ENCODE peak calls at places on chromosomes 7 and 10, in four cellular contexts. K, P, T and O are unnamed samples.

GRCh38 chr7:28627263-28627653 is 214.9 kb downstream of the CREB5 start:
- DNase-seq in K (no peak), P (no peak), T (no peak), O (no peak)

GRCh38 chr7:38105874-38106483 is 72.1 kb upstream of the STARD3NL start:
- DNase-seq in K (peak), P (peak), T (peak), O (peak)

GRCh38 chr7:150901160-150902035 is 49.1 kb downstream of the AOC1 start:
- DNase-seq in P (no peak), T (no peak), K (no peak), O (no peak)

GRCh38 chr10:113034008-113034407 is 84.0 kb downstream of the TCF7L2 start:
- DNase-seq in T (no peak), K (no peak), P (no peak), O (no peak)

GRCh38 chr7:29478218-29478617 is 85.4 kb upstream of the PRR15 start:
- DNase-seq in T (no peak), P (no peak), K (no peak), O (no peak)

GRCh38 chr7:54932818-54933543 is 85.8 kb upstream of the EGFR start:
- DNase-seq in P (peak), K (peak), T (peak), O (peak)

GRCh38 chr7:30470163-30470770 is 8.3 kb downstream of the NOD1 start:
- DNase-seq in P (no peak), K (peak), T (peak), O (no peak)

GRCh38 chr10:44125879-44126675 is 258.8 kb downstream of the CXCL12 start:
- DNase-seq in T (no peak), P (no peak), K (peak), O (peak)

GRCh38 chr7:143975617-143976016 is 21.0 kb downstream of the OR2F1 start:
- DNase-seq in K (peak), P (peak), T (no peak), O (peak)

GRCh38 chr10:72796042-72796441 is 97.5 kb upstream of the OIT3 start:
- DNase-seq in K (peak), T (no peak), P (no peak), O (no peak)

GRCh38 chr7:81616951-81617350 is 152.9 kb downstream of the HGF start:
- DNase-seq in P (peak), T (no peak), K (peak), O (peak)

GRCh38 chr7:64947252-64948000 is 43.4 kb downstream of the ZNF117 start:
- DNase-seq in P (no peak), K (no peak), T (peak), O (no peak)

GRCh38 chr7:64951250-64951848 is 39.5 kb downstream of the ZNF117 start:
- DNase-seq in T (no peak), K (peak), P (peak), O (peak)

GRCh38 chr7:64945776-64946175 is 42.7 kb downstream of the ZNF273 start:
- DNase-seq in P (no peak), K (no peak), T (no peak), O (no peak)

GRCh38 chr7:64945481-64945756 is 42.3 kb downstream of the ZNF273 start:
- DNase-seq in T (no peak), K (no peak), P (no peak), O (no peak)

DNA sequence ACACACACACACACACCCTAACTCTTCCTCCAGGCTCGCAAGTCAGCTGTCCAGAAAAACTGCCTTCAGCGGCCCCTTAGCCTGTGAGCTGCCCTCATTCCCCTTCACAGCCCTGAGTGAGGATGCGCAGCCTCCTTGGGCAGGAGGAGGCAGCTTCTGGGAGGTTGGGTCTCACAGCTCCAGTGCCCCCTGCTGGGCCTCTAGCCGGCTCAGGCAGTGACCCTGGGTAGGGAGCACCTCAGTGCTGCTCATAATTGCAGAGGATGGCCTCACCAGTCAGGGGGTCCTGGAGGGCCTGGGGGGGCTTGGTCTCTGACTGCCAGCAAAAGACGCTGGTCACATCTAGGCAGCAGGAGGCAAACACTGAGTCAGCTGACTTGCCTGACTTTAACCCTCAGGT is 43.7 kb downstream of the ZNF273 start:
- DNase-seq in K (peak), T (peak), P (no peak), O (no peak)
- TF ChIP-seq CTCF in K (peak), T (peak), P (no peak), O (peak)

GRCh38 chr7:111329367-111330234 is 232.7 kb downstream of the IMMP2L start:
- DNase-seq in P (no peak), T (no peak), K (peak), O (peak)
- TF ChIP-seq CTCF in P (peak), T (no peak), K (peak), O (peak)

GRCh38 chr7:129292861-129293260 is 68.0 kb downstream of the AHCYL2 start:
- DNase-seq in T (no peak), K (no peak), P (no peak), O (no peak)

GRCh38 chr7:129295015-129295423 is 70.2 kb downstream of the AHCYL2 start:
- DNase-seq in P (no peak), T (no peak), K (peak), O (peak)

GRCh38 chr7:129299889-129300288 is 75.1 kb downstream of the AHCYL2 start:
- DNase-seq in P (no peak), T (no peak), K (no peak), O (no peak)

DNA sequence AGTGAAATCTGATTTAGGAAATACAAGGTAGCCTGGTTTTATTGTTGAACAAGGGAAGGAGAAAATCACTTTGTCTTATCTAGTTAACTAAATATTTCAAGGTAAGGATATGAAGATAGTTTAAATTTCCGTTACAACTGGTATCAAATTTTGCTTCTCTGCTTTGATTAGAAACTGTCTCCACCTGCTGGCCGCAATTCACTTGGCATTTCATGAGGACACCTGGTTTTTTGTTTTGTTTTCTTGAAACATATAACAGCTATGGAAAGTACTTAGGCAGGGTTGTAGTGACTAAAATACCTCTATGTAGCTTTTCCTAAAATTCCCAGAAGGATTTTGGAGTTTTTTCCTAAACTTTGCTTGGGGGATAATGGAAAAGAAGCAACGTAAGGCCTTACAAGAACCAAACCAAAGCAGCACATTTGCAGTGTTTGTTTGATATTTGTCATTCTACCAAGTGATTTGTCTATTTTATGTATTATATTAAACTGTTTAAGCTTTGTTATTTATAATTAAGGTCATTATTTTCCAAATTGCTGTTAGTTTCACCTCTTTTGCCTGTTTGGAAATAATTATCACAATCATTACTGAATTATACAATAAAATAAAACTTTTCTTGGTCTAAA is 73.6 kb downstream of the AHCYL2 start:
- DNase-seq in K (peak), T (peak), P (peak), O (peak)
- TF ChIP-seq CTCF in K (peak), T (peak), P (peak), O (peak)

DNA sequence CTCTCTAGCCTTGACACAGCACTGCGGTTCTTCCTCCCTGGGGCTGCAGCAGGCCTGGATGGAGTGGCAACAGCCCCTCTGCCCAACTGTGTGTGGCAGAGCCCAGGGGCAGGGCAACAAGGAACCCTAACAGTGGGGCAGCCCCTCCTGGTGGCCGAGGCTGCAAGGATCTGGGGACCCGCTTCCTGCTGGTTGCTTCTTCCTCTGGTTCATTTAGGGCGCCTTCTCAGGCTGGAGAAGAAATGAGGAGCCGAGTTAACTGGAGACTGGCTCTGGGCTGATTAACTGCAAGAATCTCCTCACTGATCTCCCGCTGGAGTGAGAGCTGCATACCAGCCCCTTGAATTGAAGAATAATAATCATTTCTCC is 80.1 kb upstream of the EMX2 start:
- DNase-seq in K (no peak), T (no peak), P (no peak), O (no peak)
- TF ChIP-seq CTCF in K (peak), T (no peak), P (peak), O (peak)

GRCh38 chr7:105389889-105390288 is 1.2 kb upstream of the SRPK2 start:
- DNase-seq in P (no peak), K (no peak), T (no peak), O (no peak)

GRCh38 chr7:105389090-105389650 is 449 bp upstream of the SRPK2 start:
- DNase-seq in K (peak), T (peak), P (peak), O (peak)

GRCh38 chr7:105391429-105391828 is 2.7 kb upstream of the SRPK2 start:
- DNase-seq in T (no peak), K (no peak), P (no peak), O (no peak)

GRCh38 chr7:105388373-105389089 is at the start of gene SRPK2:
- DNase-seq in K (peak), P (no peak), T (peak), O (peak)

GRCh38 chr7:105387621-105388372 is 924 bp downstream of the SRPK2 start:
- DNase-seq in T (peak), K (peak), P (no peak), O (peak)
- TF ChIP-seq CTCF in T (no peak), K (no peak), P (no peak), O (peak)

DNA sequence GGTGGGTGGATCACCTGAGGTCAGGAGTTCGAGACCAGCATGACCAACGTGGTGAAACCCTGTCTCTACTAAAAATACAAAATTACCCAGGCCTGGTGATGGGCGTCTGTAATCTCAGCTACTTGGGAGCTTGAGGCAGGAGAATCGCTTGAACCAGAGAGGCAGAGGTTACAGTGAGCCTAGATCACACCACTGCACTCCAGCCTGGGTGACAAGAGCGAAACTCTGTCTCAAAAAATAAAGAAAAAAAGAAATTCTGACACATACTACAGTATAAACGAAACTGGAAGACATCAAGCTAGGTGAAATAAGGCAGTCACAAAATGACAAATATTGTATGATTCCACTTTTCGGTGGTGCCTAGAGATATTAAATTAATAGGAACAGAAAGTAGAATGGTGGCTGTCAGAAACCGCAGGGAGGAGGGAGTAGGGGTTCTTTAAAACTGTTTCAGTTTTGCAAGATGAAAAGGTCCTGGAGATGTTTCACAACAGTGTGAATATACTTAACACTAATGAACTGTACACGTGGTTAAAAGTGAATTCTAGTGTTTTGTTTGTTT is 23.2 kb downstream of the PILRA start:
- DNase-seq in K (no peak), P (no peak), T (no peak), O (no peak)
- TF ChIP-seq CTCF in K (no peak), P (no peak), T (no peak), O (no peak)

GRCh38 chr10:22246680-22247391 is 29.0 kb upstream of the EBLN1 start:
- DNase-seq in P (peak), T (no peak), K (peak), O (peak)

GRCh38 chr10:22244855-22245254 is 27.0 kb upstream of the EBLN1 start:
- DNase-seq in T (no peak), K (no peak), P (no peak), O (no peak)

GRCh38 chr10:22245567-22245966 is 27.8 kb upstream of the EBLN1 start:
- DNase-seq in K (peak), T (no peak), P (no peak), O (no peak)

GRCh38 chr10:22243321-22243720 is 25.5 kb upstream of the EBLN1 start:
- DNase-seq in T (no peak), P (no peak), K (no peak), O (no peak)

DNA sequence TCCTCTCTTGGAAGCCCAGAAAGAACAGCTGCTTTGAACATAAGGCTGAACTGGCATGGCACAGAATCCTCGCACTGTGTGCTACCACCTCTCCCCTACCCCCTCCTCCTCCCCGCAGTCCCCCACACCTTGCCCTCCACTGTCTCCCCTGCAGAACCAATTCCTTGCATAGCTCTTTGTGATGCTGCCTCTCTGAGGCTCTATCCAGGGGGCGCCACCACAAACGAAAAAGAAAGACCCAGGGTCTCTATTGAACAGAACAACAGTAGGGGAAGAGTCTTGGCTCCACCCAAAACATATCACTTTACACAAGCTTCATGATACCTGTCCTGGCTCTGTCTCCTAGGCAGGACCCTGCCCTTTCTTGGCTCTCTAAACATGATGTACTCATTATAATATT is 26.2 kb upstream of the EBLN1 start:
- DNase-seq in T (no peak), K (no peak), P (no peak), O (no peak)
- TF ChIP-seq CTCF in T (no peak), K (peak), P (peak), O (peak)

DNA sequence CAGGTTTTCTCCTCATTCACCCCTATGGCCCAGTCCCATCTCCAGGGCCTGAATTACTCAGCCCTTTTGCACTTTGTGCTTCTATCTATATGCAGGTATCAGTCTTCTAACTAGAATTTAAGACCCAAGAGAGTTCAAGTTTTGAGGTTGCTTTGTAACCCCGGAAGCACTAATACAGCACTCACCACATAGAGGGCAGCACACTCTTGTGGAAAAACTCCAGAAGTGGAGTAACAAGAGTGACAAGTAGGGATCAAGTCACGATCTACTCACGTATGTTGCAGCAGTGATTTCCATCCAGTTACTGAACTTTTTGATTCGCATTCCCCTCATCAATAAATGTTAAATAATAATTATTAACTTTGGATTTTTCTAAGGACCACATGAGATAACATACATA is 151.0 kb downstream of the CHCHD3 start:
- DNase-seq in K (no peak), P (no peak), T (no peak), O (peak)
- TF ChIP-seq CTCF in K (peak), P (peak), T (peak), O (peak)

DNA sequence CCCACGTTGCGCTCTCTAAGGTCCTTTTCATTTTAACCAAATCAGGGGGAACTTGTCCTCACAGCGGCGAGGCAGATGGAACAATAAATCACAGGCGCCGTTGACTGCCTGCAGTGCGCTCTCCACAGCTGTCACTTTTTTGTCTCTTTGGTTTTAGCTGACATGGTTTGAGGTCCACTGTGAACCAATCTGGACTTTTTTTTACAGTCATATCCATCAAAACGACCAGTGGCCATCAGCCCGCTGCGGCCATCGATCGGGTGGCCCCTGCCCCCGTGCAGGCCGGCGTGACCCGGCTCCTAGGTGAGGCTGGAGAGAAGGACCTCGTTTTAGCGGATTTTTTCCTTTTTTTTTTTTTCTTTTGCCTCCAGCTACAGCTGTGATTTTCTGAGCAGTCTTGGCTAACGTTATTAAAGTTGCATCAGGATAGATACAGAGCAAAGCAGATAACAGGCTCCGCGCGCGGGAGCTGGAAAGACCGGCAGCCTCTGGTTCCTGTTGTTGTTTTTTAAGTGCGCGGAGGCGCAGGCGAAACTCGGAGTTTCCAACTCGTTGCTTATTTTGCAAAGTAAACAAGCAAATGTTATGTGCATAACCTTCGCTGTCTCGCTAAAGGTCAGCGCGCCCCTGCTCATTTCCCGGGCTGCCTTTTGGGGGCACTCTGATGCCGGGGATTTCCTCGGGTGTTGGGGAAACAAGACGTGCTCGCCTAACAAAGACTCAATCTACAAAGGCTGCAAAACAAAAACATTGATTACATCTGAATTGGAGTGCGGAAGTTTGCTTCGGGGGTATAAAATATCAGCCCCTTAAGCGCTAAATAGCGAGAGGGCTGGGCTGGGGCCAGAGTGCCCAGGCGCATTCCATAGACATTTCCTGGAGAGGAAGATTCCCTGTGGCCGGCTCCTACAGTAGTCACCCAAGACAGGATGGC is 414.9 kb upstream of the MKI67 start:
- DNase-seq in P (no peak), K (peak), T (peak), O (no peak)
- TF ChIP-seq CTCF in P (no peak), K (peak), T (no peak), O (no peak)